ENCODE peak calls at places on chromosomes 12 and 14, in six cellular contexts. T, B, J, U, Z and X are unnamed samples.

GRCh38 chr14:88029500-88029899 is 24.6 kb downstream of the GPR65 start:
- DNase-seq in B (no peak), J (no peak), U (no peak), Z (no peak), T (no peak), X (no peak)

GRCh38 chr14:61535032-61535431 is 160.3 kb upstream of the HIF1A start:
- DNase-seq in T (peak; percentile 42), U (peak; percentile 56), B (no peak), J (no peak), Z (no peak), X (no peak)

GRCh38 chr14:100071545-100071944 is 6.3 kb downstream of the EVL start:
- DNase-seq in T (no peak), Z (no peak), U (no peak), B (no peak), J (no peak), X (no peak)

GRCh38 chr12:57629897-57630471 is 3.0 kb downstream of the B4GALNT1 start:
- DNase-seq in B (no peak), J (no peak), Z (no peak), T (no peak), U (no peak), X (no peak)

GRCh38 chr12:112017041-112017440 is 3.8 kb downstream of the ERP29 start:
- DNase-seq in B (no peak), T (no peak), J (no peak), Z (no peak), U (no peak), X (no peak)

GRCh38 chr14:59189281-59189821 is 884 bp downstream of the DAAM1 start:
- DNase-seq in J (no peak), B (peak; percentile 14), T (peak; percentile 1), Z (peak; percentile 63), U (no peak), X (peak; percentile 15)

GRCh38 chr14:55440385-55440784 is at the start of gene TBPL2:
- DNase-seq in B (no peak), Z (peak; percentile 90), J (no peak), T (no peak), U (no peak), X (peak; percentile 84)

GRCh38 chr14:100523131-100523530 is 64.1 kb downstream of the BEGAIN start:
- DNase-seq in U (no peak), T (no peak), B (no peak), Z (no peak), J (no peak), X (no peak)

GRCh38 chr14:90109858-90110257 is 48.1 kb downstream of the KCNK13 start:
- DNase-seq in J (no peak), T (peak; percentile 26), U (peak; percentile 13), Z (peak; percentile 51), B (no peak), X (peak; percentile 50)

GRCh38 chr14:86462193-86462592 is 932.2 kb downstream of the FLRT2 start:
- DNase-seq in B (no peak), T (peak; percentile 11), U (peak; percentile 40), Z (no peak), J (no peak), X (peak; percentile 21)

GRCh38 chr12:65565601-65566560 is 258.4 kb upstream of the HMGA2 start:
- DNase-seq in T (peak; percentile 17), J (peak; percentile 33), Z (no peak), U (no peak), B (peak; percentile 39), X (no peak)

GRCh38 chr14:104750658-104751057 is 2.3 kb upstream of the SIVA1 start:
- DNase-seq in B (no peak), T (peak; percentile 48), J (no peak), U (peak; percentile 34), Z (no peak), X (no peak)

GRCh38 chr14:104747876-104748275 is 5.1 kb upstream of the SIVA1 start:
- DNase-seq in B (no peak), U (no peak), J (no peak), Z (no peak), T (no peak), X (no peak)

GRCh38 chr14:104746951-104747481 is 5.9 kb upstream of the SIVA1 start:
- DNase-seq in B (no peak), J (no peak), Z (no peak), T (no peak), U (no peak), X (no peak)

GRCh38 chr14:104749958-104750529 is 2.9 kb upstream of the SIVA1 start:
- DNase-seq in U (no peak), J (no peak), Z (no peak), T (no peak), B (no peak), X (no peak)

GRCh38 chr14:104749111-104749649 is 3.8 kb upstream of the SIVA1 start:
- DNase-seq in J (no peak), B (no peak), U (peak; percentile 88), Z (no peak), T (no peak), X (no peak)
- TF ChIP-seq JUN in J (no peak), B (no peak), U (peak; percentile 50), Z (no peak), T (no peak), X (no peak)

GRCh38 chr14:80634106-80634758 is 307.3 kb downstream of the CEP128 start:
- DNase-seq in J (peak; percentile 57), Z (no peak), T (no peak), B (no peak), U (no peak), X (no peak)

GRCh38 chr14:80624581-80624980 is 317.0 kb downstream of the CEP128 start:
- DNase-seq in B (no peak), T (no peak), Z (no peak), J (no peak), U (no peak), X (no peak)

GRCh38 chr14:80628547-80628946 is 313.0 kb downstream of the CEP128 start:
- DNase-seq in Z (no peak), U (peak; percentile 13), J (no peak), T (no peak), B (no peak), X (no peak)

GRCh38 chr14:80629606-80630005 is 311.9 kb downstream of the CEP128 start:
- DNase-seq in J (no peak), T (no peak), Z (no peak), U (no peak), B (no peak), X (no peak)
- TF ChIP-seq JUN in J (no peak), T (no peak), Z (no peak), U (no peak), B (no peak), X (no peak)

GRCh38 chr14:40213701-40214100 is 781.5 kb upstream of the FBXO33 start:
- DNase-seq in U (no peak), T (no peak), J (no peak), Z (no peak), B (no peak), X (no peak)
- TF ChIP-seq JUN in U (no peak), T (no peak), J (no peak), Z (no peak), B (no peak), X (no peak)

DNA sequence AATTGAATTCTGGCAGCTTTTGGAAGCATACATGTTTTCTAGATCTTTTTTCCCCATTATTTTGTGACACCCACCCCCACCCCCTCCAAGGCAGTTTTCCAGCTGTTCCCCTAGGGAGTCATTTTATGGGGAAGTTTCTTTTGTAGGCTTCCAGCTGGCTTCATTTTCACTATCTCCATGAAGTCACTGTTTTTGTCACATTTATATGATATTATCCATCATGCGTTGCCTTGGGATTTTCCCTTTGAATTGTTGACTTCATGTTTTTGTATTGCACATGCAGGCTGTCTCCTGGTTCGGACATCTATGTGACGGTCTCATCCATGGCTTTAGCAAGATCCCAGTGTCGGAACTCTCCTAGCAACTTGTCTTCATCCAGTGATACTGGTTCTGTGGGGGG is 233.5 kb upstream of the RGS6 start:
- DNase-seq in U (no peak), T (no peak), J (no peak), B (no peak), Z (no peak), X (no peak)
- TF ChIP-seq JUN in U (no peak), T (no peak), J (no peak), B (no peak), Z (no peak), X (no peak)

DNA sequence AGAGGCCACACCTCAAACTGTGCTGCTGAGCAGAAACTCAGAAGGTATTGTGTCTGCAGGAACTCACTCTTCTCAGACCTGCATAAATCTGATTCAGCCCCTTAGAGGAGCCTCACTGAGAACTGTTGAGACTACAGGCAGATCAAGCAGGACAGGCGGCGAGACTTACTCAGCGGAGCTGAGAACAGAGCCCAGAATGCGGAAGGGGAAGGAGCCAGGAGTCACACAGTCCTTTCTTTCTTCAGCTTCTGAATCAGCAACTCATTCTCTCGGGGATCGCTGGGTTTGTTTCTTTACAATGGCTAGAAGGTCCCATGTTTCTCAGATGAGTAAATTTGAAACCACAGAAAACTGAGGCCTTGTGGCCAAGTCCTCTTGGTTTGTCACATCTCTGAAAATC is 23.0 kb upstream of the EMP1 start:
- DNase-seq in U (no peak), T (no peak), B (no peak), J (peak; percentile 38), Z (peak; percentile 44), X (no peak)
- TF ChIP-seq JUN in U (no peak), T (no peak), B (no peak), J (no peak), Z (no peak), X (no peak)

DNA sequence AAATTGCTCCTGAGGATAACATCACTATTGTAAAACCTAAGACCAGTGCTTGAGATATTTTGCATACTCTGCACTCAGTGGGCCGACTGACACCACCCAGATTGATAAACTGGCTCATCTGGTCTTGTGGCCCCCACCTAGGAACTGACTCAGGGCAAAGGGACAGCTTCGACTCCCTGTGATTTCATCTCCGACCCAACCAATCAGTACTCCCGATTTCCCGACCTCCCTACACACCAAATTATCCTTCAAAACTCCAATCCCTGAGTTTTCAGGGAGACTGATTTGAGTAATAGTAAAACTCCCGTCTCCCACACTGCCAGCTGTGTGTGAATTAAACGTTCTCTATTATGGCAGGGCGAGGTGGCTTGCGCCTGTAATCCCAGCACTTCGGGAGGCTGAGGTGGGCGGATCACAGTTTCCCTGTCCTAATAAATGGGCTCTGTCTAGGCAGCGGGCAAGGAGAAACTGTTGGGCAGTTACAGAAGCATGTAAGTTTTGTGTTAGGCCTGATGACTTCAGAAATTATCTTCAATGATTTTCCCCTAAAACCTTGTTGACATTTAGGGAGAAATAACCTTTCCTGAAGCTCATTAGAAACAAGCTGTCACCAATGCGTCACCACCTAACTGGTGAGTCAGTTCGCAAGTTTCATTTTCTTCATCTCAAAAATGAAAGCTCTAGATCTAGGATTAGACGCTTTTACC is 5.3 kb upstream of the UBC start:
- DNase-seq in Z (no peak), U (no peak), T (peak; percentile 67), B (no peak), J (peak; percentile 43), X (no peak)
- TF ChIP-seq JUN in Z (no peak), U (no peak), T (no peak), B (no peak), J (peak; percentile 59), X (no peak)

GRCh38 chr12:18430425-18431048 is 169.2 kb downstream of the PIK3C2G start:
- DNase-seq in U (peak; percentile 24), J (peak; percentile 62), Z (peak; percentile 63), T (peak; percentile 50), B (peak; percentile 17), X (peak; percentile 60)
- TF ChIP-seq JUN in U (no peak), J (no peak), Z (no peak), T (no peak), B (no peak), X (no peak)

GRCh38 chr12:107458163-107458562 is 227.4 kb upstream of the PWP1 start:
- DNase-seq in B (no peak), U (no peak), J (no peak), Z (no peak), T (no peak), X (no peak)
- TF ChIP-seq JUN in B (no peak), U (no peak), J (no peak), Z (no peak), T (no peak), X (no peak)